ENCODE peak calls at places on chromosomes 1 and 21, in four cellular contexts. One of them, this sample, is unnamed.

GRCh38 chr1:170734412-170735175 is 70.7 kb downstream of the PRRX1 start:
- DNase-seq in AG09319: no peak
- DNase-seq in transverse colon: no peak
- DNase-seq in GM20000: no peak
- DNase-seq in this sample: no peak

GRCh38 chr1:226736908-226737818 is 1.9 kb downstream of the ITPKB start:
- DNase-seq in AG09319: no peak
- DNase-seq in transverse colon: peak; percentile 39
- DNase-seq in GM20000: peak; percentile 59
- DNase-seq in this sample: no peak

GRCh38 chr1:59682405-59683080 is 132.2 kb upstream of the HOOK1 start:
- DNase-seq in AG09319: no peak
- DNase-seq in transverse colon: no peak
- DNase-seq in GM20000: no peak
- DNase-seq in this sample: no peak

GRCh38 chr1:178953538-178954207 is 72.0 kb upstream of the FAM20B start:
- DNase-seq in AG09319: no peak
- DNase-seq in transverse colon: no peak
- DNase-seq in GM20000: no peak
- DNase-seq in this sample: no peak

GRCh38 chr1:86972262-86972661 is 57.8 kb downstream of the HS2ST1 start:
- DNase-seq in AG09319: no peak
- DNase-seq in transverse colon: no peak
- DNase-seq in GM20000: no peak
- DNase-seq in this sample: peak; percentile 13

GRCh38 chr1:35171579-35171978 is 21.4 kb downstream of the SFPQ start:
- DNase-seq in AG09319: no peak
- DNase-seq in transverse colon: no peak
- DNase-seq in GM20000: no peak
- DNase-seq in this sample: no peak

GRCh38 chr1:33735624-33736023 is 128.3 kb upstream of the HMGB4 start:
- DNase-seq in AG09319: peak; percentile 7
- DNase-seq in transverse colon: no peak
- DNase-seq in GM20000: no peak
- DNase-seq in this sample: no peak

GRCh38 chr1:1348420-1349255 is 580 bp downstream of the DVL1 start:
- DNase-seq in AG09319: no peak
- DNase-seq in transverse colon: no peak
- DNase-seq in GM20000: no peak
- DNase-seq in this sample: no peak

GRCh38 chr1:32917521-32917920 is 16.3 kb upstream of the TMEM54 start:
- DNase-seq in AG09319: no peak
- DNase-seq in transverse colon: no peak
- DNase-seq in GM20000: no peak
- DNase-seq in this sample: no peak

GRCh38 chr21:16942703-16943102 is 570.1 kb upstream of the CXADR start:
- DNase-seq in AG09319: no peak
- DNase-seq in transverse colon: no peak
- DNase-seq in GM20000: no peak
- DNase-seq in this sample: peak; percentile 13
- TF ChIP-seq CTCF in AG09319: peak; percentile 42
- TF ChIP-seq CTCF in transverse colon: peak; percentile 13
- TF ChIP-seq CTCF in GM20000: no peak
- TF ChIP-seq CTCF in this sample: peak; percentile 60

GRCh38 chr1:66725885-66726665 is 26.2 kb upstream of the DYNLT5 start:
- DNase-seq in AG09319: peak; percentile 54
- DNase-seq in transverse colon: peak; percentile 21
- DNase-seq in GM20000: peak; percentile 55
- DNase-seq in this sample: peak; percentile 66
- TF ChIP-seq CTCF in AG09319: peak; percentile 98
- TF ChIP-seq CTCF in transverse colon: peak; percentile 61
- TF ChIP-seq CTCF in GM20000: peak; percentile 93
- TF ChIP-seq CTCF in this sample: peak; percentile 88

GRCh38 chr1:6389971-6390370 is 3.6 kb downstream of the ACOT7 start:
- DNase-seq in AG09319: no peak
- DNase-seq in transverse colon: no peak
- DNase-seq in GM20000: no peak
- DNase-seq in this sample: no peak

GRCh38 chr1:6392880-6393399 is 627 bp downstream of the ACOT7 start:
- DNase-seq in AG09319: no peak
- DNase-seq in transverse colon: no peak
- DNase-seq in GM20000: no peak
- DNase-seq in this sample: no peak

GRCh38 chr1:6396998-6397397 is 3.4 kb upstream of the ACOT7 start:
- DNase-seq in AG09319: no peak
- DNase-seq in transverse colon: no peak
- DNase-seq in GM20000: no peak
- DNase-seq in this sample: no peak

GRCh38 chr1:6392081-6392879 is 1.3 kb downstream of the ACOT7 start:
- DNase-seq in AG09319: no peak
- DNase-seq in transverse colon: no peak
- DNase-seq in GM20000: no peak
- DNase-seq in this sample: no peak

DNA sequence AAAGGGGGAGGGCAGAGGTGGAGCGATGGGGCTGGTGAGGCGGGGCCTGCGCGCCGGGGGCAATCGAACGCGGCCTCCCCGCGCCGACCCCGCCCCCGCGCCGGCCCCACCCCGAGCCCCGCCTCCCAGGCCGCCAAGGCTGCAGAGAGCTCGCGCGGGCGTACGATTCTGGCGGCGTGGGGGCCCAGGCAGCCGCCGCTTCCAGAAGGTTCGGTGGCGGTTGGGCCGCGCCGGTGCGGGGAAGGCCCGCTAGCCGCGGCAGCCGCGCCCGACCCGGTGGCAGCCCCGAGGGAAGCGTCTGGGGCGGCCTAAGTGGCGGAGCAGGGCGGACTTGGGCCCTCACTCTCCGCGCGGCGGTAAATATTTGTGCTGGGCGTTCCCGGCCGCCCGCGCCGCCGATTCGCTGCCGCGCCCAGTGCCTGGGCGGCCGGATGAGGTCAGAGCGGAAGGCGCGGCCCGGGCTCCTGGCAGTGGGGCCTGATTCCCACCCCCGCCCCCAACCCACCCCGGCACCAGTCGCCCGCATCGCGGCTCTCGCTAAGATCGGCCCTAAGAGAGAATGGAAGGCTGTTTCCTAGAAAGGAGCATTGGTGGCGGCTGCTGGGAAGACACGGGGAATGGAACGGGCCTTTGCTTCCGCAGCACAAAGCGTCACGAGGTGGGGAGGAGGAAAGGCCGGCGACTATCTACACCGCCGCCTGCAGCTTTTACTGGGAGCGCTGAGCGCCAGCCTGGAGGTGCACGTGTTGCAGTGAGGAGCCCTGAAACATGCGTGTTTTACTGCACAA is at the start of gene ACOT7:
- DNase-seq in AG09319: peak; percentile 61
- DNase-seq in transverse colon: peak; percentile 92
- DNase-seq in GM20000: peak; percentile 99
- DNase-seq in this sample: peak; percentile 84
- TF ChIP-seq CTCF in AG09319: peak; percentile 37
- TF ChIP-seq CTCF in transverse colon: peak; percentile 6
- TF ChIP-seq CTCF in GM20000: no peak
- TF ChIP-seq CTCF in this sample: no peak

GRCh38 chr1:53276902-53277281 is 38.6 kb upstream of the MAGOH start:
- DNase-seq in AG09319: no peak
- DNase-seq in transverse colon: no peak
- DNase-seq in GM20000: no peak
- DNase-seq in this sample: no peak

GRCh38 chr1:53277326-53277725 is 39.0 kb upstream of the MAGOH start:
- DNase-seq in AG09319: no peak
- DNase-seq in transverse colon: no peak
- DNase-seq in GM20000: no peak
- DNase-seq in this sample: no peak

GRCh38 chr1:53276153-53276901 is 38.0 kb upstream of the MAGOH start:
- DNase-seq in AG09319: no peak
- DNase-seq in transverse colon: no peak
- DNase-seq in GM20000: no peak
- DNase-seq in this sample: no peak

GRCh38 chr1:53279556-53280160 is 41.3 kb upstream of the MAGOH start:
- DNase-seq in AG09319: no peak
- DNase-seq in transverse colon: no peak
- DNase-seq in GM20000: no peak
- DNase-seq in this sample: no peak

GRCh38 chr1:53278294-53278693 is 40.0 kb upstream of the MAGOH start:
- DNase-seq in AG09319: no peak
- DNase-seq in transverse colon: peak; percentile 66
- DNase-seq in GM20000: peak; percentile 89
- DNase-seq in this sample: peak; percentile 73
- TF ChIP-seq CTCF in AG09319: peak; percentile 90
- TF ChIP-seq CTCF in transverse colon: peak; percentile 97
- TF ChIP-seq CTCF in GM20000: peak; percentile 70
- TF ChIP-seq CTCF in this sample: peak; percentile 83

GRCh38 chr1:155961937-155962336 is 16.4 kb downstream of the ARHGEF2 start:
- DNase-seq in AG09319: peak; percentile 74
- DNase-seq in transverse colon: peak; percentile 43
- DNase-seq in GM20000: no peak
- DNase-seq in this sample: peak; percentile 86
- TF ChIP-seq CTCF in AG09319: peak; percentile 53
- TF ChIP-seq CTCF in transverse colon: no peak
- TF ChIP-seq CTCF in GM20000: no peak
- TF ChIP-seq CTCF in this sample: peak; percentile 59

GRCh38 chr1:117339866-117340357 is 27.3 kb upstream of the MAN1A2 start:
- DNase-seq in AG09319: peak; percentile 2
- DNase-seq in transverse colon: peak; percentile 20
- DNase-seq in GM20000: no peak
- DNase-seq in this sample: peak; percentile 29
- TF ChIP-seq CTCF in AG09319: no peak
- TF ChIP-seq CTCF in transverse colon: peak; percentile 8
- TF ChIP-seq CTCF in GM20000: no peak
- TF ChIP-seq CTCF in this sample: no peak

This sample was measured in Calu3.